ENCODE peak calls at places on chromosome 10, in six cellular contexts. S is heart left ventricle, V is endothelial cell, H is cardiac fibroblast, M is nephron progenitor cell, O is GM12865. N is an unnamed sample.

GRCh38 chr10:88971668-88972067 is 18.9 kb upstream of the FAS start:
- DNase-seq in V (no peak), H (peak), S (no peak), O (no peak), M (no peak), N (no peak)

GRCh38 chr10:126798649-126799048 is 106.6 kb upstream of the DOCK1 start:
- DNase-seq in H (no peak), O (no peak), S (no peak), M (no peak), V (no peak), N (no peak)

GRCh38 chr10:17181751-17182150 is 19.7 kb downstream of the TRDMT1 start:
- DNase-seq in S (no peak), M (no peak), V (no peak), O (no peak), H (peak), N (peak)

GRCh38 chr10:15280462-15280861 is 90.6 kb downstream of the FAM171A1 start:
- DNase-seq in V (no peak), M (no peak), O (no peak), H (peak), S (no peak), N (no peak)

GRCh38 chr10:18098201-18098600 is 42.0 kb upstream of the CACNB2 start:
- DNase-seq in S (no peak), O (no peak), V (no peak), M (no peak), H (no peak), N (no peak)

GRCh38 chr10:120850911-120851865 is at the start of gene WDR11:
- DNase-seq in O (peak), V (peak), M (peak), S (peak), H (peak), N (peak)

GRCh38 chr10:91164520-91165065 is 55.9 kb upstream of the PCGF5 start:
- DNase-seq in H (no peak), V (no peak), O (no peak), S (no peak), M (no peak), N (no peak)

GRCh38 chr10:77398558-77398957 is 239.1 kb downstream of the KCNMA1 start:
- DNase-seq in M (no peak), S (no peak), H (no peak), O (no peak), V (no peak), N (no peak)

GRCh38 chr10:15609291-15609690 is 110.4 kb downstream of the ITGA8 start:
- DNase-seq in S (no peak), H (no peak), O (no peak), M (no peak), V (no peak), N (no peak)

GRCh38 chr10:5518143-5518542 is 6.6 kb upstream of the CALML3 start:
- DNase-seq in H (no peak), O (no peak), V (no peak), M (no peak), S (no peak), N (no peak)

GRCh38 chr10:90125966-90126600 is 424.7 kb downstream of the KIF20B start:
- DNase-seq in H (peak), S (no peak), O (no peak), V (no peak), M (no peak), N (no peak)

GRCh38 chr10:132984008-132984295 is 41.6 kb upstream of the CFAP46 start:
- DNase-seq in S (no peak), M (no peak), H (no peak), V (no peak), O (no peak), N (no peak)

GRCh38 chr10:69818676-69819239 is 17.1 kb downstream of the COL13A1 start:
- DNase-seq in S (no peak), O (no peak), H (no peak), V (no peak), M (no peak), N (no peak)

GRCh38 chr10:68032113-68032512 is 43.0 kb downstream of the HERC4 start:
- DNase-seq in S (no peak), O (peak), M (no peak), V (no peak), H (peak), N (no peak)

GRCh38 chr10:42941790-42942189 is 135.1 kb upstream of the RET start:
- DNase-seq in H (no peak), M (no peak), S (no peak), V (no peak), O (no peak), N (no peak)

DNA sequence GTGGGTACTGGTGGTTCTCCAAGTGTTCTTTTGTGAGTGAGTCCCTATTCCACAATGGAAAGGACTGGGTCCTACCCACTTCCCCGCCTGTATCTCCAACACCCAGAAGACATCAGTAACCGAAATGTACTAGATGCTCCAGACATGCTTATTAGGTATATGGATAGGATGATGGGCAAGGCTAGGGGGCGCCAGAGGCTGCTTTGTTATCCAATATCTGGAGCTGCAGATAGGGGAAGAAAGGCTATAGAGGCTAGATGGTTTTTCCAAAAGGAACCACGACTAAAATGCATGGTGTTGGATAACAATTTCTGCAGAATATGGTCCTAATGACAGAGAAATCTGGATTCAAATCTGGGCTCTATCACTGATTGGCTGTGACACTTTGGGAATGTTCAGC is 56.2 kb upstream of the TM9SF3 start:
- DNase-seq in M (peak), S (peak), O (peak), V (peak), H (no peak), N (peak)
- TF ChIP-seq CTCF in M (peak), S (peak), O (peak), V (peak), H (peak), N (no peak)

DNA sequence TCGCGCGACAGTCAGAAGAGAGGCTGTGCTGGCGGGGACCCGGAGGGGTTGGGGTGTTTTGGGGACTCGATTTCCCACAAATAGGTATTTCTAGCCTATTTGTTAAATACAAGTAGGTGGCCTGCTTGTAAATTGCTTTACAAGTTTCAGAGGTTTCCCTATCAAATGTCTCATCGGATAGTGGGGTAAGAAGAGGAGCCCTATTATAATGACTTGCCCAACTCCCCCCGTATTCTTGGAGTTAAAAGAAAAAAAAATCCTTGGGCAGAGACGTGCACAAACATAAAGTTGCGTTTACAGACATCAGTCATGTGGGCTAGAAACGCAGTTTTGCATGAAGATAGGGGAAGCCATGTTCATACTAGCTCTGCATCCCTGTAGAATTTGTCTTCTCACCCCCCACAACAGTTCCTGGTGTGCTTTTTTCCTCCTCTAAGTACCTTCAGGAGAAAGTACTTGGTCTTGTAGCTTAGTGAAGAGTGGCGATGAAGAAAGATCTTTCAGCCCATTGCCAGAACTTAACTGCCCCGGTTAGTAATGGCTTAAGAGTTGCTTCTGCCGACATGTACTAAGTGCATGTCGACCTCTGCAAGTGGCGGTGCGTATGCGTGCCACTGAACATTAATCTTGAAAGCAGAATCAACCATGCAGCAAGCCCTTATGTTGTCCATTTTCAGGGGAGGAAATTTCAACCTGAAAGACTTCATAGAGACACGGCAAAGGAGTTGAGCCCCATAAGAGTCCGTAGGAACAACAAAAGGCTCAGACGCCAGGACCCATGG is 832 bp upstream of the TIAL1 start:
- DNase-seq in S (no peak), V (no peak), H (no peak), O (peak), M (no peak), N (no peak)
- TF ChIP-seq CTCF in S (no peak), V (no peak), H (no peak), O (no peak), M (no peak), N (no peak)

GRCh38 chr10:35576730-35577129 is 28.4 kb upstream of the GJD4 start:
- DNase-seq in O (no peak), S (no peak), V (no peak), M (no peak), H (no peak), N (no peak)

GRCh38 chr10:35572583-35572982 is 32.6 kb upstream of the GJD4 start:
- DNase-seq in H (no peak), V (no peak), M (no peak), S (no peak), O (no peak), N (no peak)

GRCh38 chr10:35575640-35576039 is 29.5 kb upstream of the GJD4 start:
- DNase-seq in O (no peak), H (no peak), M (no peak), S (no peak), V (no peak), N (no peak)

GRCh38 chr10:35573786-35574185 is 31.4 kb upstream of the GJD4 start:
- DNase-seq in O (no peak), V (no peak), M (no peak), H (no peak), S (no peak), N (no peak)

DNA sequence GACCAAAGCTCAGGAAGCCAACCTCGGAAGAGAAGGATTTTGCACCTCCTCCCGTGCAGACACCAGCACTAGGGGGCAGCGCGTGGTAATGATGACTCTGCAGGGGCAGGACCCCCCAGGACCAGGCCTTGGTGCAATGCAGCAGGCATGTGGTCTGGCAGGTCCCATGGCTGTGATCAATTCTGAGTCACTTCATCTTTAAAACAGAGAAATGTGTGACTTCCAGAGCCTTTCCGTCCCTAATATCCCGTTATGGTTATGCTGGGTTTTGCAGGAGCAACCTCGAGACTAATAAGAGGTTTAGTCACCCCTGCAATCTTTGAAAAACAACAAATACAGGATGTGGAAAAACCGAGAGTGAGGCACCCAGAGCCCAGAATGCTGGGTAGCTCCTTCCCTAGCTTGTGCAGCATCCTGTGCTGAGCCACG is 30.2 kb upstream of the GJD4 start:
- DNase-seq in H (peak), V (peak), O (no peak), M (no peak), S (no peak), N (no peak)
- TF ChIP-seq CTCF in H (peak), V (peak), O (peak), M (no peak), S (no peak), N (no peak)

DNA sequence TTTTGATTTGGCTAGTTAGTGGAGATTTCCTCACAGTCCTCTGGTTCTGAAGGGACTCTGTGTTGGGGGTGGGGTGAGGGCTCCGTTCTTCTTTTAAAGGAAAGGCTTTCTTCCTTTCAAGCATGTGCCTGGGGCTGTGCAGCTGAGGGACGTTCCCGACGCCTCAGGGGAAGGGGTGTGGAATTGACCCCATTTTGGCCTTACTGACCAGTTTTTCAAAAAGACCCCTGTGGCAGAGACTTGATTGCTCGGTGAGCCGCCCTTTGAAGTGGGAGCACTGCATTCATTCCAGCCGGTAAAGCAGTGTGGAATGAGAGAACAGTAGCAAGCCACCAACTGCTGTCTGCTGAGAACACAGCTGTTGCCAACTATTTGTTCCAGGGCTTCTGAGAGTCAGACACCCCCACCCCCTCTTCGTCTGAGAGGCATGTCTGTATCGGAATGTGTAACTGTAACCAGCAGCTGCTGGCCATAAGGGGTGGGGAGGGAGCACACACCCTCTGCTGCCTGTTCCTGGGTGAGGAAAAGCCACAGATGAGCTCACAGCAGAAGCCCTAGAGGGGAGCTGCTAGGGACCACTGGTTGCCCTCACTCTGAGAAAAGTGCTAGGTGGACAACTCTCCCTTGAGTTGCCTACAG is 33.1 kb downstream of the WBP1L start:
- DNase-seq in O (no peak), H (peak), S (peak), V (peak), M (peak), N (no peak)
- TF ChIP-seq CTCF in O (no peak), H (no peak), S (no peak), V (no peak), M (no peak), N (no peak)

DNA sequence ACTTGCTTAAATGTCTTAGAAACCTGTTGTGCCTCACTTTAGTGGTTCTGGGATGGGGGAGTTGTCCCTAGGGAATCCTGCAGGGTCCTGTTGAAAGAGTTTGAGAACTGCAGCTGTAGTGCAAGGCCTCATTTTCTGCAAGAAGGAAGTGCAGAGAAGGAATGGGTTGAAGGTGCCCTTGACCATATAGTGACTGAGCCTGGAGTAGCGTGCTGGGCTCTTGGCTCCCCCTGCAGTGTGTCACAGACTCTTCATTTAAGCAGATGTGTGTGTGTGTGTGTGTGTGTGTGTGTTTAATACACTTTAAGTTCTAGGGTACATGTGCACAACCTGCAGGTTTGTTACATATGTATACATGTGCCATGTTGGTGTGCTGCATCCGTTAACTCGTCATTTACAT is 92.2 kb downstream of the GRK5 start:
- DNase-seq in S (no peak), H (peak), M (no peak), V (no peak), O (peak), N (no peak)
- TF ChIP-seq CTCF in S (no peak), H (no peak), M (no peak), V (no peak), O (no peak), N (no peak)

GRCh38 chr10:103637855-103638561 is 144.5 kb downstream of the NEURL1 start:
- DNase-seq in O (no peak), M (no peak), V (no peak), H (peak), S (peak), N (no peak)
- TF ChIP-seq CTCF in O (no peak), M (no peak), V (no peak), H (no peak), S (no peak), N (no peak)

DNA sequence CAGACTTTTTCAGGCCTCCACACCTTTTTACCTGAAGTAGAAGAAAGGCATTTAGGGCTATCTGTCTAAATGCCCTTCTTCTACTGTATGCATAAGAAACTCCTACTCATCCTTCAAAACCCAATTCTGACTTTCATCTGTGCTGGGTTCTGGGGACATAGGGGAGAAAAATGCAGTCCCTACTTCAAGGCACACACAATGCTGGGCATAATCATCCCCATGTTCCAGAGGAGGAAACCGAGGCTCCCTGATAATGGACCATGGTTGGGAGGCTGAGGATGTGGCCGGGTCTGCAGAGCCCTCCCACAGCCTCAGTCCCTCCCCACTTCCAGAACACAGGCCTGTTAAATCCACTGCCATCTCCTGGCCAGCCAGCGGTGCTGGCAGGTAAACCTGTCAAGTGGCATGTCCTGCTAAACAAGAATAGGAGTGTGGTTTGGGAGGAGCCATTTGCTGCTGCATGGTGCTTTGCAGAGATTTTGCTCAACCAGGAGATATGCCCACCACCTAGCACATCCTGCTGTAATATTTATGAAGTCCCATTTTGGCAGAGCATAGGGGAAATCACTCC is 32.0 kb downstream of the GRID1 start:
- DNase-seq in H (no peak), S (no peak), M (no peak), O (no peak), V (no peak), N (peak)
- TF ChIP-seq CTCF in H (no peak), S (no peak), M (no peak), O (no peak), V (no peak), N (peak)

GRCh38 chr10:84534168-84534567 is 205.8 kb downstream of the CCSER2 start:
- DNase-seq in V (no peak), S (no peak), M (no peak), O (no peak), H (no peak), N (no peak)
- TF ChIP-seq CTCF in V (no peak), S (no peak), M (no peak), O (peak), H (no peak), N (no peak)